ENCODE peak calls at places on chromosomes 7 and 10, in five cellular contexts. W is stomach, K is Peyer's patch, T is upper lobe of left lung, P is A549. E is an unnamed sample.

GRCh38 chr7:131383417-131383816 is 55.7 kb downstream of the MKLN1 start:
- DNase-seq in W (no peak), K (no peak), T (no peak), P (no peak), E (no peak)

GRCh38 chr10:130369645-130370381 is 233.6 kb downstream of the GLRX3 start:
- DNase-seq in W (no peak), K (no peak), T (no peak), P (no peak), E (no peak)

GRCh38 chr7:4683884-4684565 is 1.9 kb downstream of the FOXK1 start:
- DNase-seq in W (peak), K (peak), T (peak), P (no peak), E (peak)

GRCh38 chr10:17963431-17963830 is 11.7 kb downstream of the SLC39A12 start:
- DNase-seq in W (no peak), K (no peak), T (no peak), P (no peak), E (no peak)

GRCh38 chr7:64890761-64891666 is 12.1 kb upstream of the ZNF273 start:
- DNase-seq in W (no peak), K (peak), T (no peak), P (no peak), E (no peak)

GRCh38 chr7:111855161-111855841 is 293.0 kb upstream of the IMMP2L start:
- DNase-seq in W (peak), K (no peak), T (no peak), P (peak), E (no peak)

GRCh38 chr7:131072505-131073091 is 255.1 kb upstream of the MKLN1 start:
- DNase-seq in W (no peak), K (no peak), T (no peak), P (peak), E (no peak)

GRCh38 chr7:14340415-14341079 is 351.1 kb upstream of the ETV1 start:
- DNase-seq in W (no peak), K (no peak), T (no peak), P (no peak), E (no peak)

GRCh38 chr7:158541330-158542010 is 46.2 kb downstream of the PTPRN2 start:
- DNase-seq in W (no peak), K (peak), T (no peak), P (no peak), E (peak)

GRCh38 chr7:158373761-158374545 is 213.7 kb downstream of the PTPRN2 start:
- DNase-seq in W (no peak), K (no peak), T (no peak), P (no peak), E (no peak)

GRCh38 chr7:132654150-132654549 is 77.9 kb upstream of the PLXNA4 start:
- DNase-seq in W (no peak), K (peak), T (no peak), P (peak), E (no peak)

GRCh38 chr7:68512466-68512865 is 1085.8 kb upstream of the AUTS2 start:
- DNase-seq in W (no peak), K (no peak), T (no peak), P (no peak), E (no peak)

GRCh38 chr7:94394399-94395140 is at the start of gene COL1A2:
- DNase-seq in W (peak), K (peak), T (peak), P (no peak), E (peak)

GRCh38 chr10:74898201-74898976 is 72.0 kb downstream of the KAT6B start:
- DNase-seq in W (no peak), K (peak), T (no peak), P (peak), E (no peak)

GRCh38 chr10:93106631-93107072 is 33.0 kb downstream of the CYP26A1 start:
- DNase-seq in W (no peak), K (no peak), T (no peak), P (peak), E (no peak)

GRCh38 chr10:89373916-89374711 is 3.7 kb upstream of the IFIT1B start:
- DNase-seq in W (peak), K (peak), T (no peak), P (peak), E (no peak)

GRCh38 chr7:94087664-94088352 is 83.7 kb upstream of the BET1 start:
- DNase-seq in W (peak), K (peak), T (no peak), P (peak), E (no peak)

GRCh38 chr10:97140284-97140846 is 45.4 kb downstream of the SLIT1 start:
- DNase-seq in W (no peak), K (no peak), T (no peak), P (no peak), E (no peak)

GRCh38 chr10:116039604-116040003 is 233.4 kb downstream of the GFRA1 start:
- DNase-seq in W (no peak), K (no peak), T (no peak), P (no peak), E (no peak)

GRCh38 chr10:73908853-73909611 is 1.9 kb upstream of the PLAU start:
- DNase-seq in W (no peak), K (peak), T (no peak), P (peak), E (no peak)

GRCh38 chr7:128941323-128941890 is 3.7 kb downstream of the IRF5 start:
- DNase-seq in W (no peak), K (peak), T (no peak), P (no peak), E (no peak)

GRCh38 chr7:48424731-48425130 is 253.5 kb downstream of the ABCA13 start:
- DNase-seq in W (no peak), K (no peak), T (no peak), P (peak), E (no peak)

GRCh38 chr10:28985137-28985885 is 303.6 kb upstream of the LYZL1 start:
- DNase-seq in W (no peak), K (no peak), T (no peak), P (no peak), E (no peak)

GRCh38 chr10:74213571-74214162 is 62.6 kb downstream of the ADK start:
- DNase-seq in W (no peak), K (peak), T (no peak), P (peak), E (no peak)

GRCh38 chr10:98403812-98404504 is 11.0 kb downstream of the PYROXD2 start:
- DNase-seq in W (no peak), K (no peak), T (no peak), P (no peak), E (no peak)

GRCh38 chr10:36681751-36682633 is 443.4 kb upstream of the ANKRD30A start:
- DNase-seq in W (no peak), K (no peak), T (no peak), P (no peak), E (no peak)

GRCh38 chr7:82594665-82595064 is 151.1 kb upstream of the CACNA2D1 start:
- DNase-seq in W (no peak), K (no peak), T (no peak), P (no peak), E (no peak)

GRCh38 chr7:4162845-4163564 is 519.1 kb upstream of the FOXK1 start:
- DNase-seq in W (no peak), K (no peak), T (peak), P (no peak), E (no peak)

GRCh38 chr10:105875050-105875449 is 1234.0 kb downstream of the SORCS3 start:
- DNase-seq in W (no peak), K (no peak), T (no peak), P (no peak), E (no peak)

GRCh38 chr7:82527831-82528230 is 84.3 kb upstream of the CACNA2D1 start:
- DNase-seq in W (no peak), K (no peak), T (no peak), P (no peak), E (no peak)

GRCh38 chr10:44384601-44385422 is at the start of gene CXCL12:
- DNase-seq in W (peak), K (peak), T (peak), P (no peak), E (no peak)

GRCh38 chr7:17681965-17682364 is 258.3 kb downstream of the SNX13 start:
- DNase-seq in W (no peak), K (no peak), T (no peak), P (no peak), E (no peak)

GRCh38 chr7:17233643-17234397 is 64.6 kb upstream of the AHR start:
- DNase-seq in W (no peak), K (no peak), T (no peak), P (no peak), E (peak)

GRCh38 chr7:139358541-139359365 is 941 bp upstream of the LUC7L2 start:
- DNase-seq in W (no peak), K (peak), T (peak), P (peak), E (peak)

GRCh38 chr10:126504051-126504760 is 115.9 kb upstream of the ADAM12 start:
- DNase-seq in W (no peak), K (no peak), T (peak), P (peak), E (no peak)

GRCh38 chr10:43964486-43964885 is 315.8 kb upstream of the ZNF32 start:
- DNase-seq in W (no peak), K (peak), T (no peak), P (no peak), E (no peak)

GRCh38 chr7:158997110-158997453 is 140.7 kb downstream of the DYNC2I1 start:
- DNase-seq in W (no peak), K (no peak), T (no peak), P (no peak), E (no peak)

GRCh38 chr10:126227762-126228134 is 160.5 kb downstream of the ADAM12 start:
- DNase-seq in W (no peak), K (no peak), T (no peak), P (no peak), E (no peak)

GRCh38 chr10:10927608-10928007 is 90.1 kb upstream of the CELF2 start:
- DNase-seq in W (no peak), K (no peak), T (no peak), P (no peak), E (no peak)

GRCh38 chr10:10935032-10935431 is 82.6 kb upstream of the CELF2 start:
- DNase-seq in W (no peak), K (no peak), T (no peak), P (no peak), E (no peak)

GRCh38 chr10:10925667-10926066 is 92.0 kb upstream of the CELF2 start:
- DNase-seq in W (no peak), K (no peak), T (no peak), P (no peak), E (no peak)

GRCh38 chr10:10930979-10931743 is 86.5 kb upstream of the CELF2 start:
- DNase-seq in W (no peak), K (no peak), T (no peak), P (no peak), E (no peak)
- TF ChIP-seq CTCF in W (no peak), K (no peak), T (no peak), P (no peak), E (no peak)

GRCh38 chr7:105796365-105796764 is 80.0 kb downstream of the ATXN7L1 start:
- DNase-seq in W (no peak), K (no peak), T (no peak), P (no peak), E (no peak)

GRCh38 chr7:105799006-105799405 is 77.4 kb downstream of the ATXN7L1 start:
- DNase-seq in W (no peak), K (no peak), T (no peak), P (no peak), E (no peak)

GRCh38 chr7:105799677-105800076 is 76.7 kb downstream of the ATXN7L1 start:
- DNase-seq in W (no peak), K (no peak), T (no peak), P (no peak), E (no peak)

GRCh38 chr7:105794741-105795729 is 81.4 kb downstream of the ATXN7L1 start:
- DNase-seq in W (no peak), K (no peak), T (no peak), P (no peak), E (no peak)

GRCh38 chr7:105797652-105798051 is 78.7 kb downstream of the ATXN7L1 start:
- DNase-seq in W (no peak), K (no peak), T (no peak), P (no peak), E (no peak)
- TF ChIP-seq CTCF in W (no peak), K (no peak), T (no peak), P (no peak), E (no peak)

DNA sequence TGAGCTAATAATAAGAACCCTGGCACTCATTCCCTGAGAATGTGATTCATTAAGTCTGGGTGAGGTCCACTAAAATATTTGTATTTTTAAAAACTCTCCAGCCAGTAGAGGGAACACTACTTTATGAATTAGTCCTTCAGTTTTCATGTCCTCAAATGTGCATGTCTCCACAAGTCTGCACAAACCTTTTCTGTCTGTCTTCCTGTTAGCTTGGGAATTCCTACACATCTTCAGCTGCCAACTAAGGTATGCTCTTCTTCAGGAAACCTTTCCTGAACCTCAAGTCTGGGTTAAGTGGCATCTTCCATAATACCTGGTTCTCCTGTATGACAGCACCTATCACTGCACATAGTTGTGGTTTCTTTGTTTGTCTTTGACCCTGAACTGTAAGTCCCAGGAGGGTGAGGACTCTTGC is 119.6 kb upstream of the MKX start:
- DNase-seq in W (no peak), K (no peak), T (no peak), P (no peak), E (no peak)
- TF ChIP-seq CTCF in W (no peak), K (no peak), T (no peak), P (no peak), E (no peak)

DNA sequence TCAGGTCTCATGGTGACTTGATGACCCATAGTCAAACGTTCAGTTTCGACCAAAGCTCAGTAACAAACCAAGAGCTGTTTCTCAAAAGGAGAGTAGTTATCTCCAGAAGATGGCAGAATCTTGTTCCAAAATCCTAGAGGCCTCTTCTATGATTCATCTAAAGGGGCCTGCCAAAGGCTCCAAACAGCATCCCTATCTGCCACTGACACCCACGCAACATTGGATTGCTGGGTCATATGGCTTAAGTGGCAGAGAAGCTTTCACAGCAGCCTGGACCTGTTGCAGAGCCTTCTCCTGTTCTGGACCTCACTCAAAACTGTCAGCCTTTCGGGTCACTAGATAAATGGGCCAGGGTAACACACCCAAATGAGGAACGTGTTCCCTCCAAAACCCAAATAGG is 54.0 kb upstream of the LRRC18 start:
- DNase-seq in W (no peak), K (no peak), T (no peak), P (no peak), E (no peak)
- TF ChIP-seq CTCF in W (no peak), K (no peak), T (no peak), P (no peak), E (no peak)

GRCh38 chr7:80060218-80060806 is 74.3 kb upstream of the GNAI1 start:
- DNase-seq in W (no peak), K (no peak), T (no peak), P (peak), E (no peak)
- TF ChIP-seq CTCF in W (peak), K (peak), T (no peak), P (peak), E (no peak)

DNA sequence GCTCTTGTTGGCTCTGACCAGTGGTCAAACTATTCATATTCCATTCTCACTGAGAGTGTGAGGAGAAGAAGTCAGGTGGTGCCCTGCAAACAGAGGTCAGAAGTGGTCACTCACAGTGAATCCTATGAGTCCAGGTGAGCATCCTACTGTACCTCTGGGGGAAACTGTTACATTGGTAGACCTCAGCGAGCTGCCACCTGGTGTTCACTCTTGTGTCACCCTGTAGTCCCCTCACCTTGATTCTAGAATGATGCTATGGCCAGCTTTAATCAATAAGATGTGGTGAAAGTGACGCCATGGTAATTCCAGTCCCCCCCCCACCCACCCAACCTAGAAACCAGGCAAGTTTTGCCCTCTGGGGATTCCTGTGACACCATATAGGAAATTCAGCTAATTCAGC is 1.2 kb upstream of the AMPH start:
- DNase-seq in W (no peak), K (no peak), T (no peak), P (no peak), E (no peak)
- TF ChIP-seq CTCF in W (no peak), K (no peak), T (no peak), P (no peak), E (no peak)

GRCh38 chr10:67280405-67280804 is 354.6 kb downstream of the LRRTM3 start:
- DNase-seq in W (no peak), K (no peak), T (no peak), P (no peak), E (no peak)

GRCh38 chr10:67282871-67283270 is 357.0 kb downstream of the LRRTM3 start:
- DNase-seq in W (no peak), K (no peak), T (no peak), P (no peak), E (no peak)

GRCh38 chr10:67277402-67277801 is 351.6 kb downstream of the LRRTM3 start:
- DNase-seq in W (no peak), K (no peak), T (no peak), P (no peak), E (no peak)
- TF ChIP-seq CTCF in W (no peak), K (no peak), T (no peak), P (no peak), E (no peak)

GRCh38 chr10:34528320-34528719 is 286.8 kb downstream of the PARD3 start:
- DNase-seq in W (no peak), K (no peak), T (no peak), P (peak), E (no peak)
- TF ChIP-seq CTCF in W (no peak), K (no peak), T (no peak), P (no peak), E (no peak)

GRCh38 chr10:6757119-6757518 is 177.0 kb upstream of the PRKCQ start:
- DNase-seq in W (no peak), K (no peak), T (no peak), P (no peak), E (no peak)

GRCh38 chr10:6748981-6749630 is 169.0 kb upstream of the PRKCQ start:
- DNase-seq in W (no peak), K (no peak), T (no peak), P (no peak), E (no peak)

GRCh38 chr10:6755891-6756460 is 175.9 kb upstream of the PRKCQ start:
- DNase-seq in W (no peak), K (no peak), T (no peak), P (no peak), E (no peak)

GRCh38 chr10:6751363-6751762 is 171.3 kb upstream of the PRKCQ start:
- DNase-seq in W (no peak), K (no peak), T (no peak), P (peak), E (no peak)

DNA sequence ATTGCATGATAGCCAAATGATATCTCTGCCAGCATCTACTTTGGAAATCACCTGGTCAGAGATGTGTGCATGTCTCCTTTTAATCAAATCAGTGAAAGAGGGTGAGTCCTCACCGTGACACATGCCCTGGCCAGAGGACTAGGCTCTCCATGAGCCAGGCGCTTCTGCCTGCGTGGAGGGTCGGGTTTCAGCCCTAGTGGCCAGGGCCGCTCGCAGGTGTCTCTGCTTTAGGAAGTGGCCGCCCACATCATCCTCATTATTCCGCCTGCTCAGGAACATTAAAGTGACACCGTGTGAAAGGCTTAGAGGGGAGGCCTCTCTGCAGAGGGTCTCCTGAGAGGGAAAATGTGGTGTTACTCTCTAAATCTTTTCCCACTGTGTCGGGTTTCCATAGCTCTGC is 173.6 kb upstream of the PRKCQ start:
- DNase-seq in W (no peak), K (no peak), T (no peak), P (no peak), E (no peak)
- TF ChIP-seq CTCF in W (no peak), K (no peak), T (no peak), P (no peak), E (no peak)

GRCh38 chr10:125038637-125039036 is 96.7 kb downstream of the ZRANB1 start:
- DNase-seq in W (peak), K (peak), T (no peak), P (peak), E (no peak)
- TF ChIP-seq CTCF in W (no peak), K (peak), T (no peak), P (no peak), E (no peak)